ENCODE peak calls at places on chromosome 11, in nine cellular contexts. Z is HCT116, S is fibroblast of lung, H is neural progenitor cell, N is mammary epithelial cell, J is H1, K is astrocyte, P is GM23248, T is PC-3. O is an unnamed sample.
A peak's percentile ranks its signal among the peaks of the same experiment; 100 is the strongest.

GRCh38 chr11:46642627-46643335 is 25.4 kb downstream of the ATG13 start:
- DNase-seq in Z (no peak), S (no peak), H (no peak), N (no peak), J (no peak), K (no peak), P (no peak), T (no peak), O (no peak)

GRCh38 chr11:73159981-73160777 is 18.1 kb upstream of the FCHSD2 start:
- DNase-seq in Z (no peak), S (no peak), H (no peak), N (no peak), J (no peak), K (no peak), P (no peak), T (no peak), O (no peak)

GRCh38 chr11:128687321-128687720 is 6.6 kb upstream of the FLI1 start:
- DNase-seq in Z (no peak), S (no peak), H (peak; percentile 75), N (no peak), J (peak; percentile 82), K (no peak), P (peak; percentile 59), T (no peak), O (no peak)

GRCh38 chr11:289706-290620 is 1.0 kb downstream of the PGGHG start:
- DNase-seq in Z (no peak), S (no peak), H (no peak), N (no peak), J (no peak), K (no peak), P (no peak), T (no peak), O (peak; percentile 69)

GRCh38 chr11:13663631-13664071 is 4.8 kb upstream of the FAR1 start:
- DNase-seq in Z (no peak), S (peak; percentile 51), H (no peak), N (peak; percentile 72), J (no peak), K (peak; percentile 36), P (peak; percentile 47), T (peak; percentile 44), O (no peak)

GRCh38 chr11:75760710-75761493 is 7.7 kb upstream of the DGAT2 start:
- DNase-seq in Z (no peak), S (peak; percentile 59), H (no peak), N (peak; percentile 67), J (no peak), K (peak; percentile 31), P (peak; percentile 91), T (peak; percentile 89), O (no peak)

GRCh38 chr11:88680806-88681205 is 343.3 kb upstream of the CTSC start:
- DNase-seq in Z (peak; percentile 7), S (peak; percentile 44), H (no peak), N (peak; percentile 92), J (no peak), K (peak; percentile 42), P (peak; percentile 47), T (peak; percentile 43), O (no peak)

GRCh38 chr11:46892838-46893237 is 25.5 kb downstream of the LRP4 start:
- DNase-seq in Z (no peak), S (no peak), H (no peak), N (no peak), J (no peak), K (no peak), P (no peak), T (no peak), O (no peak)

GRCh38 chr11:108886608-108887007 is 221.7 kb downstream of the DDX10 start:
- DNase-seq in Z (no peak), S (peak; percentile 82), H (no peak), N (no peak), J (no peak), K (peak; percentile 77), P (peak; percentile 62), T (peak; percentile 61), O (no peak)

GRCh38 chr11:75351541-75352416 is at the start of gene ARRB1:
- DNase-seq in Z (no peak), S (peak; percentile 61), H (peak; percentile 83), N (no peak), J (peak; percentile 69), K (peak; percentile 41), P (peak; percentile 71), T (peak; percentile 48), O (peak; percentile 72)

DNA sequence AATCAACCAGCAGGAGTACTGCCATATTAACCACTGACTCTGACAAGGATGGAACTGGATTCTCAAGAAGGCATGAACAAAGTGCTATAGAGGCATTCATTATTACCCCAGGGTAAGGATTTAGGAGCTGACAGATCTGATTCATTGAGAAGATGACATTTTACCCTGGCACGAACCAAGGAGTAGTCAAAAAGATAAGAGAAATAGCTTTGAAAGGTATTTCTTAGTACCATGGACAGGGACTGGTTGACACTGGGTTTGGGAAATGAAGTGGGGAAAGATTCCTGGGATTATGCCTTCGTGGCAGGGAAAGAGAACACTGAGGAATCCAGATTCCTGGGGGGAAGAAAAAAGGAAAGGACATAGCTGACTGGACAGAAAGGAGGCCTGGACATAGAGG is 5.1 kb upstream of the SAAL1 start:
- DNase-seq in Z (no peak), S (no peak), H (peak; percentile 41), N (no peak), J (no peak), K (no peak), P (no peak), T (peak; percentile 16), O (no peak)
- TF ChIP-seq EZH2 in Z (no peak), S (no peak), H (no peak), N (no peak), J (no peak), K (no peak), P (no peak), T (no peak), O (no peak)

GRCh38 chr11:26996056-26996455 is 2.1 kb downstream of the FIBIN start:
- DNase-seq in Z (no peak), S (no peak), H (no peak), N (no peak), J (no peak), K (no peak), P (peak; percentile 35), T (no peak), O (no peak)
- H3K27ac ChIP-seq in Z (no peak overlapping the region), S (no peak overlapping the region), H (no peak overlapping the region), N (no peak overlapping the region), J (no peak overlapping the region), K (no peak overlapping the region), P (no peak overlapping the region), T (no peak overlapping the region), O (no peak overlapping the region)

GRCh38 chr11:116579857-116580727 is 192.7 kb downstream of the BUD13 start:
- DNase-seq in Z (no peak), S (no peak), H (peak; percentile 85), N (no peak), J (peak; percentile 69), K (no peak), P (peak; percentile 12), T (no peak), O (no peak)
- TF ChIP-seq EZH2 in Z (no peak), S (no peak), H (peak; percentile 79), N (peak; percentile 81), J (peak; percentile 75), K (peak; percentile 79), P (peak; percentile 32), T (no peak), O (no peak)

GRCh38 chr11:68386331-68386978 is 74.1 kb downstream of the LRP5 start:
- DNase-seq in Z (peak; percentile 13), S (no peak), H (no peak), N (no peak), J (no peak), K (no peak), P (peak; percentile 10), T (peak; percentile 25), O (no peak)

GRCh38 chr11:68388595-68389198 is 71.9 kb upstream of the PPP6R3 start:
- DNase-seq in Z (no peak), S (no peak), H (no peak), N (no peak), J (no peak), K (no peak), P (no peak), T (no peak), O (no peak)

GRCh38 chr11:68387840-68388239 is 72.7 kb upstream of the PPP6R3 start:
- DNase-seq in Z (no peak), S (no peak), H (no peak), N (no peak), J (no peak), K (no peak), P (no peak), T (no peak), O (no peak)

GRCh38 chr11:68392822-68393221 is 67.7 kb upstream of the PPP6R3 start:
- DNase-seq in Z (no peak), S (no peak), H (no peak), N (no peak), J (no peak), K (no peak), P (no peak), T (no peak), O (no peak)

GRCh38 chr11:68390315-68390714 is 70.2 kb upstream of the PPP6R3 start:
- DNase-seq in Z (no peak), S (no peak), H (no peak), N (no peak), J (no peak), K (no peak), P (no peak), T (no peak), O (no peak)
- H3K27ac ChIP-seq in Z (no peak overlapping the region), S (no peak overlapping the region), H (no peak overlapping the region), N (no peak overlapping the region), J (no peak overlapping the region), K (no peak overlapping the region), P (no peak overlapping the region), T (no peak overlapping the region), O (no peak overlapping the region)

GRCh38 chr11:79100093-79100704 is 340.6 kb downstream of the TENM4 start:
- DNase-seq in Z (peak; percentile 12), S (peak; percentile 51), H (peak; percentile 73), N (peak; percentile 26), J (peak; percentile 57), K (no peak), P (peak; percentile 77), T (peak; percentile 80), O (peak; percentile 42)
- TF ChIP-seq EZH2 in Z (no peak), S (no peak), H (no peak), N (no peak), J (no peak), K (no peak), P (no peak), T (no peak), O (no peak)

GRCh38 chr11:27443746-27444465 is 28.7 kb downstream of the LGR4 start:
- DNase-seq in Z (no peak), S (no peak), H (peak; percentile 90), N (no peak), J (no peak), K (no peak), P (no peak), T (no peak), O (no peak)
- H3K27ac ChIP-seq in Z (no peak overlapping the region), S (no peak overlapping the region), H (peak overlapping the region; percentile 97), N (no peak overlapping the region), J (peak overlapping the region; percentile 34), K (no peak overlapping the region), P (no peak overlapping the region), T (no peak overlapping the region), O (no peak overlapping the region)

GRCh38 chr11:1862588-1863351 is 9.9 kb downstream of the LSP1 start:
- DNase-seq in Z (peak; percentile 33), S (peak; percentile 85), H (no peak), N (no peak), J (no peak), K (peak; percentile 72), P (peak; percentile 58), T (no peak), O (no peak)
- TF ChIP-seq EZH2 in Z (no peak), S (no peak), H (no peak), N (no peak), J (no peak), K (no peak), P (no peak), T (no peak), O (no peak)